ENCODE peak calls at places on chromosome 21, in four cellular contexts. I is GM19239; O is activated T-cell treated with anti-CD3 and anti-CD28 coated beads, Interleukin-2, amount 50 U/mL, for 72 hours; N is psoas muscle. D is an unnamed sample.
A peak's percentile ranks its signal among the peaks of the same experiment; 100 is the strongest.

GRCh38 chr21:38643404-38644023 is 145.2 kb upstream of the ERG start:
- DNase-seq in O (no peak), N (no peak), I (no peak), D (no peak)

GRCh38 chr21:41069305-41069642 is 98.7 kb upstream of the BACE2 start:
- DNase-seq in I (no peak), O (no peak), N (no peak), D (no peak)

GRCh38 chr21:42735944-42736343 is 82.5 kb downstream of the PDE9A start:
- DNase-seq in O (no peak), N (no peak), I (no peak), D (no peak)

GRCh38 chr21:42988234-42988965 is 14.0 kb downstream of the PKNOX1 start:
- DNase-seq in O (no peak), N (no peak), I (no peak), D (no peak)

GRCh38 chr21:37445228-37445627 is 78.7 kb downstream of the DYRK1A start:
- DNase-seq in N (no peak), O (no peak), I (no peak), D (no peak)

GRCh38 chr21:38341546-38342012 is 84.8 kb downstream of the KCNJ15 start:
- DNase-seq in O (no peak), I (no peak), N (no peak), D (no peak)

GRCh38 chr21:24014381-24014780 is 1592.9 kb downstream of the MRPL39 start:
- DNase-seq in I (no peak), N (no peak), O (no peak), D (no peak)

GRCh38 chr21:38645282-38645681 is 147.0 kb upstream of the ERG start:
- DNase-seq in O (no peak), N (no peak), I (no peak), D (no peak)

GRCh38 chr21:43643193-43643592 is 16.1 kb downstream of the HSF2BP start:
- DNase-seq in N (no peak), I (no peak), O (no peak), D (no peak)

GRCh38 chr21:33644383-33645074 is 2.2 kb downstream of the ITSN1 start:
- DNase-seq in O (no peak), N (no peak), I (no peak), D (no peak)

GRCh38 chr21:45183852-45184251 is 103.8 kb downstream of the POFUT2 start:
- DNase-seq in I (no peak), O (no peak), N (no peak), D (no peak)

GRCh38 chr21:25528511-25528910 is 78.8 kb downstream of the MRPL39 start:
- DNase-seq in I (no peak), N (no peak), O (no peak), D (no peak)

GRCh38 chr21:43825936-43826622 is 36.7 kb downstream of the RRP1 start:
- DNase-seq in I (no peak), O (no peak), N (peak; percentile 88), D (no peak)

GRCh38 chr21:25995283-25995682 is 175.3 kb downstream of the APP start:
- DNase-seq in N (no peak), I (no peak), O (no peak), D (no peak)

GRCh38 chr21:44845418-44846200 is 27.7 kb upstream of the SUMO3 start:
- DNase-seq in I (peak; percentile 87), N (peak; percentile 81), O (peak; percentile 71), D (peak; percentile 54)

GRCh38 chr21:33360281-33360680 is 35.5 kb downstream of the IFNAR1 start:
- DNase-seq in O (no peak), N (no peak), I (no peak), D (no peak)

GRCh38 chr21:41112740-41113692 is 54.9 kb upstream of the BACE2 start:
- DNase-seq in I (no peak), O (no peak), N (no peak), D (no peak)

GRCh38 chr21:39362733-39363132 is 13.8 kb upstream of the HMGN1 start:
- DNase-seq in N (no peak), O (no peak), I (no peak), D (no peak)

GRCh38 chr21:35189077-35189863 is 140.2 kb upstream of the RUNX1 start:
- DNase-seq in O (no peak), N (no peak), I (peak; percentile 25), D (peak; percentile 83)

GRCh38 chr21:38924954-38925353 is 119.2 kb downstream of the ETS2 start:
- DNase-seq in I (no peak), O (no peak), N (no peak), D (no peak)

GRCh38 chr21:41691205-41692203 is 75.3 kb downstream of the RIPK4 start:
- DNase-seq in O (no peak), N (no peak), I (no peak), D (no peak)

GRCh38 chr21:31235671-31236450 is 108.2 kb downstream of the TIAM1 start:
- DNase-seq in N (no peak), I (no peak), O (peak; percentile 46), D (no peak)

GRCh38 chr21:37675202-37675801 is 241.0 kb downstream of the KCNJ6 start:
- DNase-seq in I (peak; percentile 56), N (peak; percentile 77), O (peak; percentile 59), D (peak; percentile 61)

GRCh38 chr21:46325073-46325912 is 1.3 kb downstream of the PCNT start:
- DNase-seq in I (no peak), N (peak; percentile 68), O (peak; percentile 54), D (peak; percentile 57)

GRCh38 chr21:34916446-34916845 is 132.7 kb downstream of the RUNX1 start:
- DNase-seq in I (no peak), N (no peak), O (no peak), D (no peak)

GRCh38 chr21:15820857-15821256 is 91.1 kb downstream of the USP25 start:
- DNase-seq in I (no peak), N (no peak), O (no peak), D (no peak)

GRCh38 chr21:44780767-44781459 is 20.7 kb downstream of the UBE2G2 start:
- DNase-seq in I (no peak), O (no peak), N (no peak), D (no peak)

GRCh38 chr21:25908495-25908894 is 173.7 kb downstream of the GABPA start:
- DNase-seq in N (no peak), I (no peak), O (no peak), D (no peak)

GRCh38 chr21:44533121-44533890 is 6.7 kb downstream of the KRTAP10-1 start:
- DNase-seq in N (peak; percentile 43), I (no peak), O (no peak), D (no peak)

GRCh38 chr21:16837319-16837718 is 675.5 kb upstream of the CXADR start:
- DNase-seq in N (no peak), I (no peak), O (no peak), D (no peak)

GRCh38 chr21:33949516-33950424 is 34.2 kb upstream of the ATP5PO start:
- DNase-seq in O (peak; percentile 83), N (no peak), I (no peak), D (peak; percentile 40)

GRCh38 chr21:28078126-28078525 is 914.6 kb downstream of the LTN1 start:
- DNase-seq in I (no peak), O (no peak), N (no peak), D (no peak)

GRCh38 chr21:26124421-26124833 is 46.1 kb downstream of the APP start:
- DNase-seq in N (no peak), O (no peak), I (no peak), D (no peak)

GRCh38 chr21:31945576-31945975 is 72.8 kb downstream of the HUNK start:
- DNase-seq in I (no peak), N (no peak), O (no peak), D (no peak)

GRCh38 chr21:45029298-45029967 is 44.9 kb upstream of the ADARB1 start:
- DNase-seq in O (no peak), N (peak; percentile 81), I (no peak), D (no peak)

GRCh38 chr21:46028547-46029200 is 47.1 kb downstream of the COL6A1 start:
- DNase-seq in O (no peak), I (no peak), N (no peak), D (no peak)

GRCh38 chr21:44024895-44025353 is 12.8 kb downstream of the TRAPPC10 start:
- DNase-seq in I (no peak), N (peak; percentile 73), O (no peak), D (no peak)

D was measured in germinal center.